ENCODE peak calls at places on chromosomes 16 and 17, in six cellular contexts. Z is left ventricle myocardium inferior, X is foreskin fibroblast, H is GM13976, L is type B pancreatic cell, U is astrocyte of the cerebellum. J is an unnamed sample.

GRCh38 chr17:63221941-63222340 is 224.2 kb downstream of the CYB561 start:
- DNase-seq in Z (no peak), X (no peak), H (no peak), L (no peak), U (no peak), J (no peak)

GRCh38 chr17:74458835-74459234 is 7.6 kb upstream of the CD300A start:
- DNase-seq in Z (no peak), X (no peak), H (no peak), L (no peak), U (no peak), J (no peak)

GRCh38 chr16:56525154-56525720 is 5.4 kb upstream of the BBS2 start:
- DNase-seq in Z (no peak), X (peak; percentile 80), H (no peak), L (no peak), U (no peak), J (no peak)

GRCh38 chr16:84738255-84739038 is 38.6 kb downstream of the USP10 start:
- DNase-seq in Z (peak; percentile 71), X (peak; percentile 77), H (peak; percentile 77), L (no peak), U (no peak), J (peak; percentile 76)

GRCh38 chr17:72725432-72726068 is 366.9 kb downstream of the SLC39A11 start:
- DNase-seq in Z (peak; percentile 47), X (peak; percentile 80), H (peak; percentile 55), L (no peak), U (peak; percentile 41), J (peak; percentile 58)

GRCh38 chr17:55644346-55644745 is 78.3 kb downstream of the TMEM100 start:
- DNase-seq in Z (no peak), X (no peak), H (no peak), L (no peak), U (no peak), J (no peak)

GRCh38 chr17:67944035-67944434 is 52.2 kb downstream of the C17orf58 start:
- DNase-seq in Z (no peak), X (no peak), H (no peak), L (no peak), U (no peak), J (no peak)

GRCh38 chr17:17375826-17376225 is 72.7 kb downstream of the NT5M start:
- DNase-seq in Z (no peak), X (peak; percentile 37), H (no peak), L (no peak), U (no peak), J (no peak)

GRCh38 chr16:48160575-48160974 is 4.8 kb upstream of the ABCC12 start:
- DNase-seq in Z (no peak), X (peak; percentile 27), H (no peak), L (no peak), U (no peak), J (no peak)

GRCh38 chr16:2838928-2839327 is 8.8 kb downstream of the ZG16B start:
- DNase-seq in Z (peak; percentile 48), X (peak; percentile 93), H (peak; percentile 87), L (no peak), U (peak; percentile 60), J (peak; percentile 77)

GRCh38 chr17:78172284-78173024 is 4.1 kb downstream of the SYNGR2 start:
- DNase-seq in Z (peak; percentile 56), X (no peak), H (no peak), L (no peak), U (no peak), J (no peak)

GRCh38 chr16:8716052-8716451 is 41.6 kb downstream of the ABAT start:
- DNase-seq in Z (no peak), X (no peak), H (no peak), L (no peak), U (no peak), J (no peak)

GRCh38 chr16:71811261-71811803 is 2.7 kb upstream of the AP1G1 start:
- DNase-seq in Z (no peak), X (no peak), H (no peak), L (no peak), U (peak; percentile 39), J (no peak)

GRCh38 chr17:46772013-46772878 is 46.2 kb downstream of the WNT3 start:
- DNase-seq in Z (peak; percentile 35), X (peak; percentile 50), H (peak; percentile 55), L (no peak), U (no peak), J (peak; percentile 46)

DNA sequence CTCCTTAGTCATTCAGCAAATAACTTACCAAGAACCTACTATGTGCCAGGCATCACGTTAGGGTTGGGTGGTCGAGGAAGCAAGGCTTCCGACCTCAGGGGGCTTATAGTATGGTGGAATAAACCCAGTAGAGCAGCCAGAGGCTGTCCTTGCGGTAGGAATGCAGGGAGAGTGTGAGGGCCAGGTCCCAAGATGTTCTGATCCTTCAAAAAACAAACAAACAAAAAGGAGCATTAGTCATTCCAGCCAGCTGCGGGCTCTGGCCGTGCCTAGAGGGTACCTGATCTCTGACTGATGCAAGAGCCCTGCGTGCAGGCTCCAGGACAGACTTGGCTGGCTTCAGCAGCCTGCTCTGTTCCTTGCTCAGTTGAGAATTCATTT is 18.2 kb downstream of the CYB5D2 start:
- DNase-seq in Z (no peak), X (peak; percentile 97), H (no peak), L (no peak), U (peak; percentile 51), J (no peak)
- TF ChIP-seq CTCF in Z (no peak), X (peak; percentile 60), H (no peak), L (no peak), U (peak; percentile 37), J (no peak)

GRCh38 chr16:10661236-10661635 is 33.5 kb downstream of the TEKT5 start:
- DNase-seq in Z (no peak), X (no peak), H (no peak), L (no peak), U (no peak), J (no peak)

GRCh38 chr16:10661737-10662136 is 33.0 kb downstream of the TEKT5 start:
- DNase-seq in Z (no peak), X (no peak), H (no peak), L (no peak), U (no peak), J (no peak)

GRCh38 chr16:10663744-10664143 is 31.0 kb downstream of the TEKT5 start:
- DNase-seq in Z (no peak), X (no peak), H (no peak), L (no peak), U (no peak), J (no peak)

GRCh38 chr16:10663146-10663545 is 31.6 kb downstream of the TEKT5 start:
- DNase-seq in Z (no peak), X (no peak), H (no peak), L (no peak), U (no peak), J (no peak)

DNA sequence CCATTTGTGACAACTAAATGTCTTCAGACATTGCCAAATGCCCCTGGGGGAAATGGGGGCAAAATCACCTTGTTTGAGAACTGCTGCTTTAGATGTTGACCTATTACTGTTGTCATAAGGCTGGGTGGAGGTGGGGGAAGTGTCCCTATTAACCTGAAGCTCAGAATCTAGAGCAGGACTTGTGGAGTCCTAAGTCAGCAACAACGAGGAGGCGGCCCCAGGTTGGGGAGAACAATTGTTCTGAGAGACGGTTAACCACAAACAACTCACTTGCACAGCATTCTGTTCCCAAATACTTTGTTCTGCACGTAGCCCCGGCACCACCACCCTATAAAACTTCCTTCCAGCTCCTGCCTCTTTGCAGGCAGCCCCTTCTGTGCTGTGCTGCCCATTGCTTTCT is 32.5 kb downstream of the TEKT5 start:
- DNase-seq in Z (no peak), X (no peak), H (no peak), L (no peak), U (no peak), J (no peak)
- TF ChIP-seq CTCF in Z (no peak), X (no peak), H (no peak), L (no peak), U (no peak), J (no peak)

GRCh38 chr16:67375161-67375560 is 18.1 kb downstream of the TPPP3 start:
- DNase-seq in Z (no peak), X (no peak), H (no peak), L (no peak), U (peak; percentile 19), J (no peak)

GRCh38 chr16:67378642-67379041 is 14.7 kb downstream of the TPPP3 start:
- DNase-seq in Z (no peak), X (peak; percentile 44), H (no peak), L (no peak), U (no peak), J (no peak)

GRCh38 chr16:67370686-67371085 is 22.6 kb downstream of the TPPP3 start:
- DNase-seq in Z (no peak), X (no peak), H (no peak), L (no peak), U (no peak), J (no peak)

GRCh38 chr16:67372664-67373063 is 20.6 kb downstream of the TPPP3 start:
- DNase-seq in Z (no peak), X (peak; percentile 45), H (no peak), L (no peak), U (peak; percentile 24), J (no peak)
- TF ChIP-seq CTCF in Z (peak; percentile 58), X (peak; percentile 46), H (peak; percentile 7), L (peak; percentile 66), U (peak; percentile 42), J (peak; percentile 34)

GRCh38 chr17:44123356-44124117 is at the start of gene HDAC5:
- DNase-seq in Z (peak; percentile 96), X (peak; percentile 97), H (peak; percentile 98), L (peak; percentile 95), U (peak; percentile 84), J (peak; percentile 97)

GRCh38 chr17:44122825-44123355 is 551 bp downstream of the HDAC5 start:
- DNase-seq in Z (no peak), X (no peak), H (no peak), L (no peak), U (no peak), J (no peak)

GRCh38 chr17:44121997-44122824 is 1.2 kb downstream of the HDAC5 start:
- DNase-seq in Z (no peak), X (no peak), H (no peak), L (no peak), U (no peak), J (no peak)

GRCh38 chr17:44121206-44121605 is 2.2 kb downstream of the HDAC5 start:
- DNase-seq in Z (no peak), X (no peak), H (no peak), L (no peak), U (no peak), J (no peak)

GRCh38 chr17:44124118-44124438 is 637 bp upstream of the HDAC5 start:
- DNase-seq in Z (no peak), X (no peak), H (no peak), L (no peak), U (no peak), J (no peak)
- TF ChIP-seq CTCF in Z (no peak), X (no peak), H (no peak), L (no peak), U (no peak), J (no peak)